ENCODE peak calls at places on chromosomes 11 and 22, in ten cellular contexts. H is frontal cortex; A is sigmoid colon; X is activated naive CD4-positive, alpha-beta T cell; E is cardiac fibroblast; U is pancreas; O is activated CD8-positive, alpha-beta memory T cell treated with anti-CD3 and anti-CD28 coated beads for 24 hours; K is central memory CD4-positive, alpha-beta T cell; S is psoas muscle; W is skeletal muscle cell. P is an unnamed sample.

GRCh38 chr11:2234963-2235362 is 35.4 kb downstream of the ASCL2 start:
- DNase-seq in H (no peak), A (peak; percentile 46), X (no peak), E (no peak), U (no peak), O (no peak), K (no peak), S (no peak), W (no peak), P (no peak)

GRCh38 chr11:118895093-118896039 is 11.7 kb downstream of the CXCR5 start:
- DNase-seq in H (no peak), A (no peak), X (peak; percentile 59), E (no peak), U (peak; percentile 20), O (peak; percentile 87), K (peak; percentile 82), S (peak; percentile 56), W (no peak), P (no peak)

GRCh38 chr11:57778318-57779037 is 16.9 kb downstream of the CTNND1 start:
- DNase-seq in H (peak; percentile 53), A (peak; percentile 94), X (no peak), E (peak; percentile 98), U (peak; percentile 89), O (no peak), K (no peak), S (peak; percentile 88), W (peak; percentile 96), P (peak; percentile 99)

GRCh38 chr11:69718147-69718546 is 14.3 kb upstream of the FGF19 start:
- DNase-seq in H (no peak), A (no peak), X (no peak), E (peak; percentile 32), U (no peak), O (no peak), K (no peak), S (no peak), W (no peak), P (peak; percentile 56)

GRCh38 chr11:118910309-118911112 is 15.2 kb downstream of the BCL9L start:
- DNase-seq in H (no peak), A (peak; percentile 94), X (peak; percentile 33), E (peak; percentile 94), U (peak; percentile 68), O (peak; percentile 79), K (peak; percentile 61), S (peak; percentile 90), W (peak; percentile 71), P (peak; percentile 94)

GRCh38 chr11:64894812-64895452 is 16.5 kb upstream of the EHD1 start:
- DNase-seq in H (no peak), A (no peak), X (no peak), E (no peak), U (no peak), O (no peak), K (no peak), S (no peak), W (no peak), P (no peak)

GRCh38 chr11:60657880-60658279 is 41.5 kb upstream of the MS4A8 start:
- DNase-seq in H (no peak), A (no peak), X (no peak), E (no peak), U (peak; percentile 66), O (no peak), K (no peak), S (no peak), W (no peak), P (no peak)

GRCh38 chr22:40524392-40525249 is 111.9 kb downstream of the MRTFA start:
- DNase-seq in H (no peak), A (no peak), X (no peak), E (peak; percentile 62), U (no peak), O (no peak), K (no peak), S (no peak), W (no peak), P (peak; percentile 61)

GRCh38 chr11:36216061-36216615 is 73.1 kb downstream of the COMMD9 start:
- DNase-seq in H (no peak), A (no peak), X (no peak), E (no peak), U (no peak), O (no peak), K (no peak), S (no peak), W (no peak), P (no peak)

GRCh38 chr11:6200975-6201374 is 2.0 kb downstream of the OR52W1 start:
- DNase-seq in H (no peak), A (no peak), X (no peak), E (no peak), U (no peak), O (no peak), K (no peak), S (peak; percentile 66), W (no peak), P (peak; percentile 34)

GRCh38 chr22:22817468-22818201 is 70.0 kb upstream of the IGLL5 start:
- DNase-seq in H (no peak), A (no peak), X (no peak), E (no peak), U (no peak), O (no peak), K (no peak), S (no peak), W (no peak), P (no peak)

GRCh38 chr11:72317982-72318381 is 74.0 kb upstream of the PHOX2A start:
- DNase-seq in H (no peak), A (peak; percentile 11), X (no peak), E (no peak), U (no peak), O (no peak), K (no peak), S (no peak), W (no peak), P (no peak)

GRCh38 chr11:43268161-43268560 is 43.6 kb upstream of the API5 start:
- DNase-seq in H (no peak), A (no peak), X (no peak), E (no peak), U (peak; percentile 64), O (no peak), K (no peak), S (peak; percentile 50), W (no peak), P (no peak)

GRCh38 chr11:116874251-116874650 is 36.8 kb upstream of the APOA1 start:
- DNase-seq in H (no peak), A (no peak), X (no peak), E (no peak), U (no peak), O (no peak), K (no peak), S (no peak), W (no peak), P (peak; percentile 39)

GRCh38 chr11:130571947-130572584 is 123.6 kb downstream of the ADAMTS15 start:
- DNase-seq in H (no peak), A (no peak), X (no peak), E (no peak), U (no peak), O (no peak), K (no peak), S (no peak), W (no peak), P (no peak)

GRCh38 chr11:75561426-75562047 is 516 bp upstream of the SERPINH1 start:
- DNase-seq in H (no peak), A (peak; percentile 65), X (no peak), E (no peak), U (no peak), O (no peak), K (no peak), S (no peak), W (no peak), P (no peak)

GRCh38 chr22:37639070-37639760 is at the start of gene SH3BP1:
- DNase-seq in H (peak; percentile 75), A (no peak), X (peak; percentile 55), E (no peak), U (peak; percentile 47), O (peak; percentile 83), K (peak; percentile 54), S (peak; percentile 72), W (no peak), P (peak; percentile 35)

GRCh38 chr11:32420139-32420538 is 15.2 kb downstream of the WT1 start:
- DNase-seq in H (no peak), A (no peak), X (no peak), E (no peak), U (no peak), O (no peak), K (no peak), S (no peak), W (no peak), P (no peak)